ENCODE peak calls at places on chromosomes 16 and 17, in eight cellular contexts. X is D721Med, I is nephron progenitor cell, Z is mucosa of descending colon, Q is pancreas, W is AG09319, O is fibroblast of villous mesenchyme, T is HCT116. C is an unnamed sample.

GRCh38 chr17:8799001-8799850 is at the start of gene MFSD6L:
- DNase-seq in X (no peak), I (peak), Z (peak), Q (peak), W (no peak), O (peak), T (no peak), C (no peak)

GRCh38 chr16:85583491-85584181 is 29.5 kb upstream of the GSE1 start:
- DNase-seq in X (no peak), I (peak), Z (no peak), Q (no peak), W (peak), O (peak), T (no peak), C (no peak)

GRCh38 chr16:81610144-81610842 is 165.7 kb downstream of the CMIP start:
- DNase-seq in X (no peak), I (no peak), Z (peak), Q (no peak), W (peak), O (peak), T (no peak), C (no peak)

GRCh38 chr16:87465306-87465705 is 27.5 kb downstream of the ZCCHC14 start:
- DNase-seq in X (no peak), I (no peak), Z (peak), Q (peak), W (peak), O (peak), T (no peak), C (peak)

GRCh38 chr16:63689068-63689467 is 1432.8 kb downstream of the CDH11 start:
- DNase-seq in X (no peak), I (no peak), Z (no peak), Q (no peak), W (no peak), O (no peak), T (no peak), C (no peak)

GRCh38 chr17:50689251-50689650 is 18.5 kb downstream of the ANKRD40 start:
- DNase-seq in X (no peak), I (no peak), Z (no peak), Q (no peak), W (no peak), O (peak), T (no peak), C (no peak)

GRCh38 chr17:36068524-36068923 is 4.5 kb downstream of the CCL18 start:
- DNase-seq in X (no peak), I (no peak), Z (no peak), Q (no peak), W (no peak), O (no peak), T (no peak), C (no peak)

GRCh38 chr17:65417406-65418221 is 143.8 kb downstream of the AXIN2 start:
- DNase-seq in X (no peak), I (no peak), Z (no peak), Q (no peak), W (no peak), O (peak), T (no peak), C (no peak)

GRCh38 chr17:2075336-2076056 is 20.6 kb downstream of the HIC1 start:
- DNase-seq in X (no peak), I (no peak), Z (no peak), Q (no peak), W (no peak), O (peak), T (no peak), C (no peak)

GRCh38 chr17:43766413-43767052 is 7.9 kb upstream of the SOST start:
- DNase-seq in X (peak), I (peak), Z (peak), Q (no peak), W (no peak), O (peak), T (peak), C (no peak)

GRCh38 chr16:19601083-19601976 is 45.8 kb downstream of the VPS35L start:
- DNase-seq in X (no peak), I (peak), Z (peak), Q (no peak), W (peak), O (peak), T (peak), C (no peak)

GRCh38 chr17:14204084-14204483 is 32.6 kb downstream of the CDRT15 start:
- DNase-seq in X (no peak), I (no peak), Z (no peak), Q (no peak), W (no peak), O (no peak), T (no peak), C (no peak)

GRCh38 chr17:47698749-47699535 is 5.0 kb downstream of the TBKBP1 start:
- DNase-seq in X (peak), I (peak), Z (peak), Q (no peak), W (no peak), O (peak), T (no peak), C (peak)

GRCh38 chr17:27536781-27537180 is 80.5 kb downstream of the KSR1 start:
- DNase-seq in X (no peak), I (no peak), Z (no peak), Q (no peak), W (no peak), O (no peak), T (no peak), C (no peak)

DNA sequence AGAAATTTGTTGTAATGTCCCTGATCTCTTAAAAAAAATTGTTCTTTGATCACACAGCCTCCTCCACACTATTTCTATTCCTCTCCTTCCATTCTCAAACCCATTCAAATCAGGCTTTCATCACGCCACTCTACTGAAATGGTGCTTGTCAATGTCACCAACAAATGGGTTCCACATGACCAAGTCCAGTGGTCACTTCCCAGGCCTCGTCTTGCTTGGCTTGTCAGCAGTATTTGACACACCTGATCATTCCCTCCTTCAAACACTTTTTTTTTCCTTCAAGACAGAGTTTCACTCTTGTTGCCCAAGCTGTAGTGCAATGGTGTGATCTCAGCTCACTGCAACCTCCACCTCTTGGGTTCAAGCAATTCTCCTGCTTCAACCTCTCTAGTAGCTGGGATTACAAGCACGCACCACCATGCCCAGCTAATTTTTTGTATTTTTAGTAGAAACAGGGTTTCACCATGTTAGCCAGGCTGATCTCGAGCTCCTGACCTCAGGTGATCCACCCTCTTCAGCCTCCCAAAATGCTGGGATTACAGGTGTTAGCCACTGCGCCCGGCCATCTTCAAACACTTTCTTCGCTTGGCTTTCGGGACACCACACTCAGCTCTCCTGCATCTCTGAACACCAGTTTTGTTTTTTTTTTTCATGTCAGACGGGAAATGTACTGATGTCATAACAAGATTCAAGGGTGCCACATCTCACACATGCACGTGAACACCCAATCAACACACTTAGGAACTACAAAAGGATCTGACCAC is 18.3 kb downstream of the NQO1 start:
- DNase-seq in X (no peak), I (no peak), Z (no peak), Q (no peak), W (no peak), O (no peak), T (no peak), C (no peak)
- TF ChIP-seq CTCF in X (no peak), I (no peak), Z (no peak), Q (no peak), W (no peak), O (no peak), T (no peak), C (no peak)

DNA sequence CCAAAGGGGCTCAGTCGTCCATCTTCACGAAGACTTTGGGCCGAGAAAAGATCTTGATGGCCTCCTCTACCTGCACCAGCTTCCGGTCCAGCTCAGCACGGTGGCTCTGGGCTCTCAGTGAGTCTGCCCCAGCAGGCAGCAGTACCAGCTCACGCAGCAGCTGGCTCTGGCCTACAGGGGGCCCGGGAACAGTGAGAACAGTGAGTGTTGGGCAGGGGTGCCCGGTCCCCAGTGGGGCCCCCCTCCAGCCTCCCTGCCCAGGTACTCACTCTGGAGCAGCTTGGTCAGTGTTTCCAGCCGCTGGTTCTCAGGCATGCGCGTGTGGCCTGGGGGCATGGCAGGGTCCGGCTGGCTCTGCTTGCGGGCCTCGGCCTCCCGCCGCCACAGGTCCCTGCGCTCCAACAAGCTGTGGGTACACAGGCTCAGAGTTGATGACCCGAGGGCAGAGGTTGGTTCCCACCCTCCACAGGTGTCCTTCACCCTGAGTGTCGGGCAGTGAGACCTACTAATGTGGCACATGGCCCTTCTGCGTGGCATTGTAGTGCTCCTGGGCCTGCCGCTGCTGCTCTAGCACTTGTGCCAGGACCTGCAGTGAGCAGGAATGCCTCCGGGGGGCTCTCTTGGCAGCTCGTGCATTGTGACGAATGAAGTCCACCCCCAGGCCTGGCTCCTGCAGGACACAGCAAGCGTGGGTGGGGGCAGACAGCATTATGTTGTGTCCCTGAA is 2.6 kb downstream of the PARD6A start:
- DNase-seq in X (no peak), I (no peak), Z (no peak), Q (no peak), W (no peak), O (no peak), T (peak), C (no peak)
- TF ChIP-seq CTCF in X (peak), I (peak), Z (no peak), Q (no peak), W (no peak), O (peak), T (no peak), C (peak)

DNA sequence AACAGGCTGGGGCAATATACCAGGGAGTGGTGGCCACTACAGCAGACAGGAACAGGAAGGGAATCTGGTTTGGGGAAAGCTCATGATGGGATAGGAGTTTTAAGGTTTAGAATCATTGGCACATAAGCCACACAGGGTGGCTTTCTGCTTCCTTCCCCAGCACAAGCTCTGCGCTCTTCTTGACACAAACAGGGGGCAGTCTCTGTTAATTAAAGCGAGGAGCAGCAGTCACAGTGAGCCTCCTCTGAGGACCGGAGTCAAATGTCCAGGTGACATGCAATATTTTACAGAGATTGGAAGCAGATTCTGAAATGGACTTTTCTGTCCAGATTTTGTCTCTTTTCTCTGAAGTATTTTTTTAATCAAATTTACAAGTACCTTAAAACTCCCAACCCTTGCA is 2.8 kb upstream of the SHISA9 start:
- DNase-seq in X (no peak), I (no peak), Z (no peak), Q (no peak), W (no peak), O (no peak), T (no peak), C (no peak)
- TF ChIP-seq CTCF in X (peak), I (no peak), Z (no peak), Q (no peak), W (no peak), O (no peak), T (no peak), C (no peak)

GRCh38 chr16:743794-744500 is 3.1 kb upstream of the CIAO3 start:
- DNase-seq in X (no peak), I (no peak), Z (no peak), Q (no peak), W (no peak), O (no peak), T (no peak), C (no peak)

GRCh38 chr16:749010-749409 is 8.2 kb upstream of the CIAO3 start:
- DNase-seq in X (no peak), I (no peak), Z (no peak), Q (no peak), W (peak), O (peak), T (no peak), C (no peak)

GRCh38 chr16:747978-748746 is 7.4 kb upstream of the CIAO3 start:
- DNase-seq in X (no peak), I (no peak), Z (no peak), Q (no peak), W (no peak), O (no peak), T (no peak), C (peak)

GRCh38 chr16:746637-747036 is 5.8 kb upstream of the CIAO3 start:
- DNase-seq in X (no peak), I (no peak), Z (no peak), Q (no peak), W (no peak), O (no peak), T (no peak), C (peak)

DNA sequence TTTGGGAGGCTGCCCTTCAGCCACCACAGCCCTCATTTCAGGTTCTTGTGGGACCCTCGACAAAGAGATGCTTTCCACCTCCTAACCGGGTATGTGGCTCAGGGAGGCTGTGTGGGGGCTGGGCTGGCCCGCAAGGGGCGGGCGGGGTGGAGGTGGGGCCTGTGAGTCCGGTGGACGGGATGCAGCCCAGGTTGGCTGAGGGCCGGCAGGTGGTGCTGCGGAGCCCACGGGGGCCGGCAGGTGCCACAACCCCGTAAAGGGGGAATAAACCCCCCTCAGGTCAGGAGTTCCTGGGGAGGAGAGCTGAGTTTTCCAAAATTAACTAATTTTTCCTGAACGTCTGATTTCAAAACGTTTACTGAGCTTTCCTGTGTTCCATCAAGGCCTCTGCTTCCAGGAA is 4.9 kb upstream of the CIAO3 start:
- DNase-seq in X (no peak), I (peak), Z (peak), Q (no peak), W (no peak), O (no peak), T (no peak), C (no peak)
- TF ChIP-seq CTCF in X (no peak), I (peak), Z (no peak), Q (no peak), W (peak), O (peak), T (peak), C (peak)